ENCODE peak calls at places on chromosomes 13 and 19, in ten cellular contexts. One of them, this sample, is unnamed.

GRCh38 chr13:86020350-86021002 is 221.3 kb upstream of the SLITRK6 start:
- DNase-seq in left ventricle myocardium inferior: no peak
- DNase-seq in upper lobe of left lung: no peak
- DNase-seq in CD8-positive, alpha-beta memory T cell: no peak
- DNase-seq in fibroblast of lung: peak; percentile 69
- DNase-seq in CD8-positive, alpha-beta T cell: no peak
- DNase-seq in SK-N-SH: peak; percentile 2
- DNase-seq in psoas muscle: no peak
- DNase-seq in aorta: no peak
- DNase-seq in neuronal stem cell: no peak
- DNase-seq in this sample: no peak

GRCh38 chr19:1221141-1221903 is 15.7 kb downstream of the STK11 start:
- DNase-seq in fibroblast of lung: peak; percentile 40
- DNase-seq in upper lobe of left lung: peak; percentile 87
- DNase-seq in psoas muscle: peak; percentile 94
- DNase-seq in SK-N-SH: peak; percentile 91
- DNase-seq in aorta: peak; percentile 82
- DNase-seq in left ventricle myocardium inferior: peak; percentile 79
- DNase-seq in CD8-positive, alpha-beta T cell: no peak
- DNase-seq in neuronal stem cell: no peak
- DNase-seq in CD8-positive, alpha-beta memory T cell: no peak
- DNase-seq in this sample: no peak

GRCh38 chr13:67916650-67917049 is 686.5 kb upstream of the PCDH9 start:
- DNase-seq in upper lobe of left lung: no peak
- DNase-seq in CD8-positive, alpha-beta T cell: no peak
- DNase-seq in neuronal stem cell: no peak
- DNase-seq in SK-N-SH: no peak
- DNase-seq in CD8-positive, alpha-beta memory T cell: no peak
- DNase-seq in aorta: no peak
- DNase-seq in psoas muscle: no peak
- DNase-seq in left ventricle myocardium inferior: no peak
- DNase-seq in fibroblast of lung: no peak
- DNase-seq in this sample: no peak

GRCh38 chr19:30649934-30650614 is 277.9 kb downstream of the ZNF536 start:
- DNase-seq in SK-N-SH: peak; percentile 70
- DNase-seq in CD8-positive, alpha-beta T cell: no peak
- DNase-seq in aorta: no peak
- DNase-seq in neuronal stem cell: peak; percentile 50
- DNase-seq in CD8-positive, alpha-beta memory T cell: no peak
- DNase-seq in upper lobe of left lung: no peak
- DNase-seq in psoas muscle: no peak
- DNase-seq in fibroblast of lung: peak; percentile 31
- DNase-seq in left ventricle myocardium inferior: no peak
- DNase-seq in this sample: no peak

GRCh38 chr13:113952151-113952982 is 21.5 kb downstream of the C13orf46 start:
- DNase-seq in psoas muscle: peak; percentile 50
- DNase-seq in SK-N-SH: no peak
- DNase-seq in CD8-positive, alpha-beta T cell: no peak
- DNase-seq in left ventricle myocardium inferior: peak; percentile 17
- DNase-seq in fibroblast of lung: no peak
- DNase-seq in CD8-positive, alpha-beta memory T cell: no peak
- DNase-seq in upper lobe of left lung: peak; percentile 75
- DNase-seq in aorta: peak; percentile 47
- DNase-seq in neuronal stem cell: no peak
- DNase-seq in this sample: no peak

GRCh38 chr13:84570831-84571230 is 688.6 kb upstream of the SLITRK1 start:
- DNase-seq in CD8-positive, alpha-beta memory T cell: no peak
- DNase-seq in aorta: no peak
- DNase-seq in neuronal stem cell: no peak
- DNase-seq in SK-N-SH: no peak
- DNase-seq in upper lobe of left lung: no peak
- DNase-seq in psoas muscle: no peak
- DNase-seq in CD8-positive, alpha-beta T cell: no peak
- DNase-seq in left ventricle myocardium inferior: no peak
- DNase-seq in fibroblast of lung: peak; percentile 36
- DNase-seq in this sample: no peak

GRCh38 chr19:50361290-50362029 is 4.0 kb downstream of the NAPSA start:
- DNase-seq in SK-N-SH: no peak
- DNase-seq in neuronal stem cell: no peak
- DNase-seq in CD8-positive, alpha-beta T cell: no peak
- DNase-seq in upper lobe of left lung: no peak
- DNase-seq in psoas muscle: no peak
- DNase-seq in fibroblast of lung: no peak
- DNase-seq in CD8-positive, alpha-beta memory T cell: no peak
- DNase-seq in aorta: no peak
- DNase-seq in left ventricle myocardium inferior: no peak
- DNase-seq in this sample: peak; percentile 78

GRCh38 chr13:42707003-42707402 is 74.4 kb upstream of the FAM216B start:
- DNase-seq in SK-N-SH: no peak
- DNase-seq in upper lobe of left lung: no peak
- DNase-seq in left ventricle myocardium inferior: no peak
- DNase-seq in neuronal stem cell: no peak
- DNase-seq in CD8-positive, alpha-beta memory T cell: no peak
- DNase-seq in aorta: no peak
- DNase-seq in fibroblast of lung: no peak
- DNase-seq in psoas muscle: no peak
- DNase-seq in CD8-positive, alpha-beta T cell: no peak
- DNase-seq in this sample: no peak

GRCh38 chr19:4009990-4010807 is 2.7 kb downstream of the PIAS4 start:
- DNase-seq in SK-N-SH: peak; percentile 6
- DNase-seq in upper lobe of left lung: no peak
- DNase-seq in CD8-positive, alpha-beta T cell: no peak
- DNase-seq in CD8-positive, alpha-beta memory T cell: no peak
- DNase-seq in psoas muscle: no peak
- DNase-seq in aorta: no peak
- DNase-seq in left ventricle myocardium inferior: no peak
- DNase-seq in neuronal stem cell: no peak
- DNase-seq in fibroblast of lung: no peak
- DNase-seq in this sample: no peak

GRCh38 chr13:102033719-102034446 is 368.0 kb downstream of the FGF14 start:
- DNase-seq in left ventricle myocardium inferior: no peak
- DNase-seq in psoas muscle: no peak
- DNase-seq in fibroblast of lung: no peak
- DNase-seq in neuronal stem cell: peak; percentile 14
- DNase-seq in upper lobe of left lung: no peak
- DNase-seq in CD8-positive, alpha-beta T cell: no peak
- DNase-seq in CD8-positive, alpha-beta memory T cell: no peak
- DNase-seq in SK-N-SH: no peak
- DNase-seq in aorta: no peak
- DNase-seq in this sample: no peak

GRCh38 chr19:56837892-56838679 is 2.4 kb downstream of the PEG3 start:
- DNase-seq in aorta: peak; percentile 73
- DNase-seq in fibroblast of lung: no peak
- DNase-seq in left ventricle myocardium inferior: peak; percentile 66
- DNase-seq in upper lobe of left lung: peak; percentile 83
- DNase-seq in psoas muscle: peak; percentile 78
- DNase-seq in CD8-positive, alpha-beta memory T cell: no peak
- DNase-seq in neuronal stem cell: peak; percentile 75
- DNase-seq in SK-N-SH: peak; percentile 64
- DNase-seq in CD8-positive, alpha-beta T cell: no peak
- DNase-seq in this sample: peak; percentile 60

GRCh38 chr13:78658630-78659449 is at the start of gene OBI1:
- DNase-seq in neuronal stem cell: peak; percentile 74
- DNase-seq in CD8-positive, alpha-beta memory T cell: peak; percentile 88
- DNase-seq in SK-N-SH: peak; percentile 88
- DNase-seq in upper lobe of left lung: peak; percentile 99
- DNase-seq in psoas muscle: peak; percentile 95
- DNase-seq in aorta: peak; percentile 94
- DNase-seq in fibroblast of lung: peak; percentile 92
- DNase-seq in left ventricle myocardium inferior: peak; percentile 93
- DNase-seq in CD8-positive, alpha-beta T cell: peak; percentile 80
- DNase-seq in this sample: peak; percentile 95

GRCh38 chr19:35889370-35890112 is 10.8 kb downstream of the NFKBID start:
- DNase-seq in aorta: no peak
- DNase-seq in psoas muscle: no peak
- DNase-seq in CD8-positive, alpha-beta memory T cell: no peak
- DNase-seq in neuronal stem cell: no peak
- DNase-seq in fibroblast of lung: no peak
- DNase-seq in left ventricle myocardium inferior: no peak
- DNase-seq in SK-N-SH: no peak
- DNase-seq in CD8-positive, alpha-beta T cell: no peak
- DNase-seq in upper lobe of left lung: peak; percentile 80
- DNase-seq in this sample: no peak

GRCh38 chr19:57123882-57124281 is 4.1 kb downstream of the USP29 start:
- DNase-seq in SK-N-SH: no peak
- DNase-seq in CD8-positive, alpha-beta memory T cell: no peak
- DNase-seq in CD8-positive, alpha-beta T cell: no peak
- DNase-seq in aorta: no peak
- DNase-seq in neuronal stem cell: no peak
- DNase-seq in left ventricle myocardium inferior: no peak
- DNase-seq in fibroblast of lung: no peak
- DNase-seq in upper lobe of left lung: no peak
- DNase-seq in psoas muscle: no peak
- DNase-seq in this sample: no peak

GRCh38 chr19:36508325-36508724 is 19.0 kb upstream of the ZNF566 start:
- DNase-seq in psoas muscle: no peak
- DNase-seq in fibroblast of lung: no peak
- DNase-seq in aorta: no peak
- DNase-seq in upper lobe of left lung: no peak
- DNase-seq in left ventricle myocardium inferior: no peak
- DNase-seq in neuronal stem cell: no peak
- DNase-seq in SK-N-SH: no peak
- DNase-seq in CD8-positive, alpha-beta memory T cell: no peak
- DNase-seq in CD8-positive, alpha-beta T cell: no peak
- DNase-seq in this sample: no peak

GRCh38 chr19:32471095-32471494 is 65.5 kb downstream of the DPY19L3 start:
- DNase-seq in upper lobe of left lung: no peak
- DNase-seq in aorta: no peak
- DNase-seq in fibroblast of lung: peak; percentile 8
- DNase-seq in CD8-positive, alpha-beta T cell: no peak
- DNase-seq in neuronal stem cell: no peak
- DNase-seq in left ventricle myocardium inferior: peak; percentile 44
- DNase-seq in psoas muscle: peak; percentile 66
- DNase-seq in SK-N-SH: no peak
- DNase-seq in CD8-positive, alpha-beta memory T cell: no peak
- DNase-seq in this sample: no peak

GRCh38 chr19:10231624-10232228 is 595 bp upstream of the S1PR2 start:
- DNase-seq in upper lobe of left lung: no peak
- DNase-seq in aorta: no peak
- DNase-seq in CD8-positive, alpha-beta T cell: no peak
- DNase-seq in fibroblast of lung: no peak
- DNase-seq in neuronal stem cell: no peak
- DNase-seq in left ventricle myocardium inferior: no peak
- DNase-seq in CD8-positive, alpha-beta memory T cell: no peak
- DNase-seq in psoas muscle: no peak
- DNase-seq in SK-N-SH: no peak
- DNase-seq in this sample: no peak
- H3K4me1 ChIP-seq in upper lobe of left lung: peaks cover 34% of the 10 kb centered on the region
- H3K4me1 ChIP-seq in aorta: no peaks in the 10 kb centered on the region
- H3K4me1 ChIP-seq in CD8-positive, alpha-beta T cell: peaks cover 27% of the 10 kb centered on the region
- H3K4me1 ChIP-seq in fibroblast of lung: peaks cover 19% of the 10 kb centered on the region
- H3K4me1 ChIP-seq in neuronal stem cell: peaks cover 8% of the 10 kb centered on the region
- H3K4me1 ChIP-seq in left ventricle myocardium inferior: peaks cover 62% of the 10 kb centered on the region
- H3K4me1 ChIP-seq in CD8-positive, alpha-beta memory T cell: peaks cover 38% of the 10 kb centered on the region
- H3K4me1 ChIP-seq in psoas muscle: peaks cover 8% of the 10 kb centered on the region
- H3K4me1 ChIP-seq in SK-N-SH: peaks cover 22% of the 10 kb centered on the region
- H3K4me1 ChIP-seq in this sample: peaks cover 46% of the 10 kb centered on the region

DNA sequence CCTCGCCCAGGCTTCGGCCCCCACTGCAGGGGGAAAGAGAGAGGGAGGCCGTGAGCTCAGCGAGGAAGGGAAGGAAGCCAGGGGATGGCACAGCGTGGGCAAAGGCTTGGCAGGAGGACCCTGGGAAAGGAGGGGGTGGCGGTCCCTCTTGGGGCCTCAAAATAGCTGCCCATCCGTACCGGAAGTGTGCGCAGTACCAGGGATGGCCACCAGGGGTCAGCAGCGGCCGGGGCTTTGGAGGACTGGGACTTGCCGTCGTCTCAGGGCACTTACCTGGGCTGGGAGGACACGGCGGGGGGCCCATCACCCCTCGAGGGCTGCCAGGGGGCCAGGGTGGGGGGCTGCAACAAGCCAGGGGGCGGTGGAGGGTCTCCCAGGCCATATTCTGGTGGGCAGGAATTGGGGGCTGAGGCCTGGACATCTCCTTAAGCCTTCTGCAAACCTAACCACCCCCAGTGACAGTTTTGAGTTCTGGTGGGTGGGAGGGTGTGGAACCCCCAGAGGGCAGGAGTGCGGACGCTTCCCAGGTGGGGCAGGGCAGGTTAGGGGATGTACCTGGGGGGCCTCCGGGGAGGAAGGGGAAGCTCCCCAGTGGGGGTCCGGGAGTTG is 7.8 kb upstream of the TMEM161A start:
- DNase-seq in upper lobe of left lung: peak; percentile 96
- DNase-seq in fibroblast of lung: peak; percentile 35
- DNase-seq in SK-N-SH: peak; percentile 93
- DNase-seq in psoas muscle: peak; percentile 90
- DNase-seq in neuronal stem cell: peak; percentile 76
- DNase-seq in aorta: peak; percentile 83
- DNase-seq in CD8-positive, alpha-beta memory T cell: peak; percentile 80
- DNase-seq in CD8-positive, alpha-beta T cell: peak; percentile 75
- DNase-seq in left ventricle myocardium inferior: peak; percentile 80
- DNase-seq in this sample: peak; percentile 86
- H3K4me3 ChIP-seq in upper lobe of left lung: no peak overlapping the region
- H3K4me3 ChIP-seq in fibroblast of lung: no peak overlapping the region
- H3K4me3 ChIP-seq in SK-N-SH: no peak overlapping the region
- H3K4me3 ChIP-seq in psoas muscle: peak overlapping the region; percentile 46
- H3K4me3 ChIP-seq in neuronal stem cell: no peak overlapping the region
- H3K4me3 ChIP-seq in aorta: no peak overlapping the region
- H3K4me3 ChIP-seq in CD8-positive, alpha-beta memory T cell: no peak overlapping the region
- H3K4me3 ChIP-seq in CD8-positive, alpha-beta T cell: no peak overlapping the region
- H3K4me3 ChIP-seq in left ventricle myocardium inferior: peak overlapping the region; percentile 48
- H3K4me3 ChIP-seq in this sample: no peak overlapping the region

DNA sequence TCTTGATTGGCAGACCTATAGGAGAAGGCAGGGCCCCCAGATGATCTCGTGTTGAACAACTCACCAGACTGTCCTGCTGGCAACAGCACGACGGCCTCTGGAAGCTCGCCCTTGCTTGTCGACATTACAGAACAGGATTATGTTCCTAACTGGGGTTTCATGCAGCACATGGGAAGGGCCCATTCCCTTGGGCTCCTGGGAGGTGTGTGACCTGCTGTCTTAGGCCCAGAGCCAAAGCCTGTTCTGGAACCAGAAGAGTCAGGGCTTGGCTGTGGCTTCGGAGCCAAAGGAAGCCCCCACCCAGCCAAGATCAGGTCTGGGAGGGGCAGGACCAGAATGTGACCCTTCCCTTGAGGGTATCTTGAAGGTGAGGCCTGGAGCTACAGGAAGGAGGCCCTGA is 36.9 kb downstream of the RGCC start:
- DNase-seq in CD8-positive, alpha-beta memory T cell: no peak
- DNase-seq in CD8-positive, alpha-beta T cell: no peak
- DNase-seq in upper lobe of left lung: no peak
- DNase-seq in left ventricle myocardium inferior: peak; percentile 60
- DNase-seq in neuronal stem cell: no peak
- DNase-seq in aorta: no peak
- DNase-seq in fibroblast of lung: no peak
- DNase-seq in SK-N-SH: no peak
- DNase-seq in psoas muscle: no peak
- DNase-seq in this sample: no peak
- H3K4me1 ChIP-seq in CD8-positive, alpha-beta memory T cell: peaks cover 74% of the 10 kb centered on the region
- H3K4me1 ChIP-seq in CD8-positive, alpha-beta T cell: peaks cover 60% of the 10 kb centered on the region
- H3K4me1 ChIP-seq in upper lobe of left lung: peaks cover 29% of the 10 kb centered on the region
- H3K4me1 ChIP-seq in left ventricle myocardium inferior: peaks cover 53% of the 10 kb centered on the region
- H3K4me1 ChIP-seq in neuronal stem cell: peaks cover 3% of the 10 kb centered on the region
- H3K4me1 ChIP-seq in aorta: peaks cover 4% of the 10 kb centered on the region
- H3K4me1 ChIP-seq in fibroblast of lung: peaks cover 5% of the 10 kb centered on the region
- H3K4me1 ChIP-seq in SK-N-SH: no peaks in the 10 kb centered on the region
- H3K4me1 ChIP-seq in psoas muscle: no peaks in the 10 kb centered on the region
- H3K4me1 ChIP-seq in this sample: peaks cover 31% of the 10 kb centered on the region

DNA sequence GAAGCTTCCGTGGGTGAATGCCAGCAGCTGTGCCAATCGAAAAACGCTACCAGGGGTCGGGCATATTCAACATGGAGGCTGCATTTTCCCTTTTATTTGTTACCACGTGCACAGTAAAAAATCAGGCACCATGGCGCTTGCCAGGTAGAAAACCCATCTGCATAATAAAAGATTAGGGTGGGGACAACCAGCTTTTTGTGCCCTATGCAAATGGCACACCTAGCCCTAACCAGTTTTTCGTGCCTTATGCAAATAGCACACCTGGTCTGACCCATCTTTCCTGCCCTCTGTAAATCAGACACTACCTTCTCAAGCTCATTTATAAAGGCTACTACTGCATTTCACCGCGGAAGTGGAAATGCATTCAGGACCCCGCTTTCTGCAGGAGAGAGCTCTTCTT is 62.1 kb upstream of the FREM2 start:
- DNase-seq in aorta: no peak
- DNase-seq in left ventricle myocardium inferior: no peak
- DNase-seq in fibroblast of lung: no peak
- DNase-seq in CD8-positive, alpha-beta T cell: no peak
- DNase-seq in SK-N-SH: no peak
- DNase-seq in CD8-positive, alpha-beta memory T cell: no peak
- DNase-seq in neuronal stem cell: no peak
- DNase-seq in upper lobe of left lung: no peak
- DNase-seq in psoas muscle: no peak
- DNase-seq in this sample: no peak
- H3K4me3 ChIP-seq in aorta: no peak overlapping the region
- H3K4me3 ChIP-seq in left ventricle myocardium inferior: no peak overlapping the region
- H3K4me3 ChIP-seq in fibroblast of lung: no peak overlapping the region
- H3K4me3 ChIP-seq in CD8-positive, alpha-beta T cell: no peak overlapping the region
- H3K4me3 ChIP-seq in SK-N-SH: no peak overlapping the region
- H3K4me3 ChIP-seq in CD8-positive, alpha-beta memory T cell: no peak overlapping the region
- H3K4me3 ChIP-seq in neuronal stem cell: no peak overlapping the region
- H3K4me3 ChIP-seq in upper lobe of left lung: no peak overlapping the region
- H3K4me3 ChIP-seq in psoas muscle: no peak overlapping the region
- H3K4me3 ChIP-seq in this sample: no peak overlapping the region

This sample was measured in lower lobe of right lung.